ENCODE peak calls at places on chromosomes 4 and X, in five cellular contexts. Q is OCI-LY7, U is GM23248, V is astrocyte, Z is keratinocyte. C is an unnamed sample.

GRCh38 chr4:40134206-40134917 is 62.5 kb upstream of the RHOH start:
- DNase-seq in Z (no peak), U (no peak), Q (peak; percentile 7), V (no peak), C (no peak)

GRCh38 chr4:15479089-15479912 is 9.6 kb downstream of the CC2D2A start:
- DNase-seq in Z (peak; percentile 19), U (peak; percentile 92), Q (peak; percentile 44), V (peak; percentile 75), C (peak; percentile 81)

GRCh38 chr4:79603681-79604080 is 195.7 kb upstream of the GK2 start:
- DNase-seq in V (no peak), Z (no peak), U (no peak), Q (peak; percentile 2), C (no peak)

GRCh38 chrX:28246675-28247074 is 265.4 kb upstream of the DCAF8L1 start:
- DNase-seq in Q (no peak), V (no peak), U (no peak), Z (no peak), C (no peak)

GRCh38 chrX:6024204-6024603 is 204.5 kb downstream of the NLGN4X start:
- DNase-seq in Z (peak; percentile 55), Q (no peak), U (peak; percentile 1), V (peak; percentile 76), C (peak; percentile 21)

GRCh38 chr4:128924951-128925350 is 115.5 kb downstream of the JADE1 start:
- DNase-seq in V (peak; percentile 43), Z (no peak), Q (no peak), U (peak; percentile 36), C (no peak)

GRCh38 chrX:100411802-100412333 is 1.8 kb upstream of the PCDH19 start:
- DNase-seq in Z (no peak), Q (no peak), U (no peak), V (no peak), C (no peak)

GRCh38 chr4:25012671-25013070 is 18.1 kb downstream of the LGI2 start:
- DNase-seq in Q (no peak), U (no peak), Z (no peak), V (no peak), C (no peak)

GRCh38 chrX:145823132-145823531 is 5.5 kb downstream of the SLITRK2 start:
- DNase-seq in Q (no peak), U (no peak), Z (no peak), V (no peak), C (no peak)

GRCh38 chr4:141192564-141192963 is 28.1 kb upstream of the ZNF330 start:
- DNase-seq in U (peak; percentile 6), Z (no peak), Q (no peak), V (no peak), C (no peak)

GRCh38 chr4:55754754-55755350 is 64.7 kb upstream of the EXOC1L start:
- DNase-seq in V (peak; percentile 72), U (peak; percentile 77), Z (peak; percentile 26), Q (no peak), C (peak; percentile 80)

GRCh38 chr4:94412019-94413017 is 39.4 kb upstream of the PDLIM5 start:
- DNase-seq in U (peak; percentile 80), Z (no peak), Q (no peak), V (peak; percentile 86), C (peak; percentile 85)

GRCh38 chr4:14222630-14223029 is 595.1 kb upstream of the BOD1L1 start:
- DNase-seq in Q (no peak), Z (no peak), U (no peak), V (no peak), C (no peak)

GRCh38 chrX:129600981-129601424 is 53.8 kb downstream of the APLN start:
- DNase-seq in U (peak; percentile 53), V (no peak), Z (no peak), Q (peak; percentile 34), C (peak; percentile 51)

GRCh38 chrX:110563276-110563675 is 204.6 kb downstream of the RTL9 start:
- DNase-seq in V (peak; percentile 76), U (peak; percentile 66), Z (no peak), Q (no peak), C (peak; percentile 21)

GRCh38 chr4:173365359-173365996 is 5.3 kb upstream of the SAP30 start:
- DNase-seq in U (no peak), Q (no peak), Z (no peak), V (no peak), C (no peak)

GRCh38 chr4:162010362-162010761 is 153.4 kb downstream of the FSTL5 start:
- DNase-seq in Z (no peak), Q (no peak), U (no peak), V (peak; percentile 2), C (no peak)

GRCh38 chr4:142475663-142476062 is 370.4 kb downstream of the INPP4B start:
- DNase-seq in U (peak; percentile 30), V (no peak), Q (no peak), Z (no peak), C (peak; percentile 89)

GRCh38 chrX:108736509-108737479 is at the start of gene IRS4:
- DNase-seq in Q (no peak), U (peak; percentile 36), Z (no peak), V (no peak), C (peak; percentile 18)

GRCh38 chr4:87270144-87270543 is 49.7 kb upstream of the KLHL8 start:
- DNase-seq in Q (peak; percentile 5), Z (no peak), U (peak; percentile 64), V (peak; percentile 23), C (peak; percentile 57)

GRCh38 chr4:165464813-165465381 is 86.1 kb downstream of the CPE start:
- DNase-seq in U (peak; percentile 72), Q (peak; percentile 55), Z (no peak), V (peak; percentile 30), C (peak; percentile 51)

GRCh38 chrX:113545040-113545439 is 704.4 kb upstream of the AMOT start:
- DNase-seq in U (no peak), Z (no peak), V (no peak), Q (no peak), C (no peak)

GRCh38 chr4:152021788-152022438 is 261.1 kb upstream of the GATB start:
- DNase-seq in V (no peak), Z (no peak), U (no peak), Q (no peak), C (no peak)

GRCh38 chrX:105821471-105822081 is 763 bp upstream of the NRK start:
- DNase-seq in Z (no peak), V (peak; percentile 52), U (no peak), Q (no peak), C (peak; percentile 62)

GRCh38 chr4:18162453-18162852 is 140.9 kb upstream of the LCORL start:
- DNase-seq in Z (no peak), V (no peak), Q (no peak), U (no peak), C (no peak)

GRCh38 chr4:113707013-113707412 is 54.5 kb downstream of the CAMK2D start:
- DNase-seq in Q (no peak), V (peak; percentile 57), U (peak; percentile 79), Z (no peak), C (no peak)

GRCh38 chr4:109921384-109921808 is 8.7 kb downstream of the EGF start:
- DNase-seq in U (peak; percentile 91), V (peak; percentile 99), Q (no peak), Z (no peak), C (peak; percentile 84)

GRCh38 chrX:53266914-53267313 is 14.5 kb downstream of the IQSEC2 start:
- DNase-seq in Z (no peak), Q (no peak), U (no peak), V (no peak), C (no peak)

GRCh38 chr4:37825943-37826281 is 574 bp upstream of the PGM2 start:
- DNase-seq in V (no peak), Z (no peak), Q (no peak), U (no peak), C (no peak)

GRCh38 chr4:128876194-128876593 is 66.7 kb downstream of the JADE1 start:
- DNase-seq in Q (no peak), V (no peak), U (no peak), Z (no peak), C (no peak)

GRCh38 chrX:2243913-2244460 is 256.8 kb downstream of the DHRSX start:
- DNase-seq in Q (no peak), Z (no peak), V (no peak), U (peak; percentile 12), C (no peak)

GRCh38 chr4:76545161-76545884 is 110.3 kb downstream of the SHROOM3 start:
- DNase-seq in V (peak; percentile 49), U (no peak), Q (no peak), Z (no peak), C (peak; percentile 35)

GRCh38 chr4:76548704-76549103 is 113.7 kb downstream of the SHROOM3 start:
- DNase-seq in V (no peak), Q (no peak), Z (no peak), U (no peak), C (no peak)

GRCh38 chr4:76547167-76547760 is 112.2 kb downstream of the SHROOM3 start:
- DNase-seq in V (no peak), Z (no peak), Q (no peak), U (no peak), C (no peak)

GRCh38 chr4:76543378-76543777 is 108.3 kb downstream of the SHROOM3 start:
- DNase-seq in Z (no peak), V (no peak), U (no peak), Q (no peak), C (no peak)

GRCh38 chr4:76546282-76547166 is 111.5 kb downstream of the SHROOM3 start:
- DNase-seq in Z (no peak), U (peak; percentile 93), Q (no peak), V (peak; percentile 93), C (peak; percentile 82)
- H3K4me1 ChIP-seq in Z (peaks cover 11% of the 10 kb centered on the region), U (peaks cover 34% of the 10 kb centered on the region), Q (no peaks in the 10 kb centered on the region), V (peaks cover 33% of the 10 kb centered on the region), C (peaks cover 37% of the 10 kb centered on the region)

GRCh38 chr4:2755821-2756690 is at the start of gene TNIP2:
- DNase-seq in U (peak; percentile 93), V (peak; percentile 50), Z (peak; percentile 60), Q (peak; percentile 80), C (peak; percentile 73)
- H2AFZ ChIP-seq in U (peak within 1 kb of the TSS; percentile 75), V (peak within 1 kb of the TSS; percentile 84), Z (peak within 1 kb of the TSS; percentile 50), Q (peak within 1 kb of the TSS; percentile 64), C (peak within 1 kb of the TSS; percentile 81)

DNA sequence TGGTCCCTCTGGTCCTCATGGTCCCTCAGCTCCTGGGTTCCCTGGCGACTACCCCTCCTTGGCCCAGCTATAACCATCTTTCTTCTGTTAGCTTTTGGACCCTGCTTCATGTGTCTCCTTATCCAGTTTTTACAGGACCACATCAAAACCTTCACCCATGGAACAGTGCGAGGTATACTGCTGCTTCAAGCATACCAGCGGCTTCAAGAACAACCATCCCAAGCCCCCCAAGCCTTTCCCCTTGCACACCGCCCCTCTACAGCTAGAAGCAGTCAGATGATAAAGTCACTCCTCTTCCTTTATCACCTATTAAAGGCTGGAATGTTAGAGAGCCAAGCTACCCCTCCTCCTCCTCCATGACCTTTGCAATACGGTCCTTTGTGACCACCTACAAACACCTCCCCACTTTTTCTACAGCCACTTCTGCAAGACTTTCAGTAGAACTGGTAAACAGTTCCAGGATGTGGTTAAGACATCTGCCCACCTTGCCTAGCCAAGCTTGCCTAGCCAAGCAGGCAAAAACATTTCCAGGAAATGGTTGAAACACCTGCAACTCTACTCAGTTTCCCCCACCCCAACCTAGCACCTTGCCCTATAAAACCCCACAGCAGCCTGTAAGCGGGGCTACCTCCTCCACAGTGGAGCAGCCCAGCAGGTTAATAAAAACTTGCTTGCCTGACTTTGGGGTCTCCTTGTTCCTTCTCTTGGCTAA is 125.7 kb downstream of the ZC4H2 start:
- DNase-seq in Z (no peak), U (no peak), Q (peak; percentile 89), V (no peak), C (no peak)
- H3K4me1 ChIP-seq in Z (no peaks in the 10 kb centered on the region), U (no peaks in the 10 kb centered on the region), Q (peaks cover 48% of the 10 kb centered on the region), V (no peaks in the 10 kb centered on the region), C (no peaks in the 10 kb centered on the region)

DNA sequence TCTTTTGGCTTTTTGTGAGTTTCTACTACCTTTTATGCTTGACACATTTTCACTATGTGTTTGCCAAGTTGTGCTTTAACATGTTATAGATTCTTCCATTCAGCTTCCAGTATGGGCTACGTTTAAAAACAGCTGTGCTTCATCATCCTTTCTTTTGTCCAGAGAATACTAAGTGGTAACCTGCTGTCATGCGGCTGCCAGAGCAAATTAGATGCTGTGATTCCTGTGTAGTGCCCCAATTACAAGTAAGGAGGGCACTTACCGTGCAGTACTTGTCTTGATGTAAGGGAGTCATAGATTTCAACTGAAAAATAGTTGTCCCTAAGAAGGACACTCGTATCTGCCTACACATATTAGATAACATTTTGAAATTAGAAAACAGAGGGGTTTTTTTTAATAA is 531.8 kb upstream of the GALNTL6 start:
- DNase-seq in U (no peak), Z (no peak), V (no peak), Q (no peak), C (no peak)
- H2AFZ ChIP-seq in U (no peak overlapping the region), Z (no peak overlapping the region), V (no peak overlapping the region), Q (no peak overlapping the region), C (no peak overlapping the region)

C was measured in PC-3.